ENCODE peak calls at places on chromosomes 6 and 20, in seven cellular contexts. O, H, F, Z, G, S and J are unnamed samples.

GRCh38 chr6:93849857-93850256 is 430.5 kb upstream of the EPHA7 start:
- DNase-seq in O (no peak), H (no peak), F (no peak), Z (no peak), G (no peak), S (no peak), J (no peak)

GRCh38 chr6:150417247-150417646 is 48.4 kb downstream of the IYD start:
- DNase-seq in O (no peak), H (no peak), F (no peak), Z (no peak), G (no peak), S (no peak), J (no peak)

GRCh38 chr20:10609276-10609675 is 64.5 kb downstream of the JAG1 start:
- DNase-seq in O (peak; percentile 48), H (no peak), F (no peak), Z (peak; percentile 49), G (no peak), S (no peak), J (peak; percentile 90)

GRCh38 chr6:155498370-155498769 is 42.7 kb upstream of the NOX3 start:
- DNase-seq in O (peak; percentile 25), H (no peak), F (no peak), Z (no peak), G (no peak), S (no peak), J (no peak)

GRCh38 chr6:293185-294174 is 1.2 kb downstream of the DUSP22 start:
- DNase-seq in O (no peak), H (peak; percentile 39), F (peak; percentile 93), Z (no peak), G (no peak), S (peak; percentile 62), J (peak; percentile 82)

GRCh38 chr6:1109134-1109533 is 202.8 kb upstream of the FOXQ1 start:
- DNase-seq in O (no peak), H (no peak), F (no peak), Z (no peak), G (no peak), S (no peak), J (no peak)

GRCh38 chr20:4925842-4926530 is 75.3 kb downstream of the SLC23A2 start:
- DNase-seq in O (no peak), H (peak; percentile 23), F (no peak), Z (peak; percentile 77), G (peak; percentile 77), S (no peak), J (peak; percentile 81)

GRCh38 chr20:37007898-37008649 is 56.6 kb upstream of the SAMHD1 start:
- DNase-seq in O (peak; percentile 43), H (peak; percentile 4), F (no peak), Z (no peak), G (no peak), S (no peak), J (no peak)

GRCh38 chr6:20991910-20992309 is 457.7 kb downstream of the CDKAL1 start:
- DNase-seq in O (no peak), H (no peak), F (no peak), Z (no peak), G (no peak), S (no peak), J (no peak)

GRCh38 chr6:69398729-69399128 is 398.1 kb downstream of the LMBRD1 start:
- DNase-seq in O (no peak), H (no peak), F (no peak), Z (no peak), G (no peak), S (no peak), J (no peak)

GRCh38 chr20:37303637-37304036 is 14.2 kb downstream of the MANBAL start:
- DNase-seq in O (no peak), H (no peak), F (no peak), Z (no peak), G (no peak), S (no peak), J (peak; percentile 25)

GRCh38 chr20:54194724-54195438 is 13.0 kb upstream of the PFDN4 start:
- DNase-seq in O (peak; percentile 59), H (peak; percentile 52), F (peak; percentile 89), Z (peak; percentile 28), G (no peak), S (no peak), J (no peak)

GRCh38 chr20:18224968-18225568 is 63.3 kb upstream of the ZNF133 start:
- DNase-seq in O (peak; percentile 52), H (peak; percentile 72), F (no peak), Z (peak; percentile 78), G (peak; percentile 48), S (no peak), J (no peak)

GRCh38 chr20:17786221-17786718 is 86.5 kb downstream of the BANF2 start:
- DNase-seq in O (peak; percentile 26), H (no peak), F (no peak), Z (no peak), G (no peak), S (no peak), J (no peak)

GRCh38 chr6:147205690-147206600 is 1.7 kb downstream of the STXBP5 start:
- DNase-seq in O (no peak), H (peak; percentile 71), F (no peak), Z (peak; percentile 48), G (no peak), S (no peak), J (no peak)

GRCh38 chr6:79672631-79673065 is 41.5 kb downstream of the SH3BGRL2 start:
- DNase-seq in O (no peak), H (peak; percentile 46), F (no peak), Z (no peak), G (no peak), S (no peak), J (no peak)

GRCh38 chr6:15528870-15529269 is 134.0 kb downstream of the DTNBP1 start:
- DNase-seq in O (no peak), H (no peak), F (no peak), Z (peak; percentile 8), G (no peak), S (no peak), J (no peak)

GRCh38 chr20:35757098-35757705 is 14.6 kb upstream of the PHF20 start:
- DNase-seq in O (no peak), H (no peak), F (no peak), Z (no peak), G (no peak), S (no peak), J (no peak)

GRCh38 chr20:51884561-51884960 is 82.2 kb upstream of the SALL4 start:
- DNase-seq in O (peak; percentile 9), H (no peak), F (no peak), Z (no peak), G (no peak), S (no peak), J (no peak)

GRCh38 chr6:27121640-27122039 is 125.9 kb upstream of the PRSS16 start:
- DNase-seq in O (no peak), H (no peak), F (no peak), Z (no peak), G (no peak), S (no peak), J (no peak)

GRCh38 chr6:7216941-7217621 is 95.9 kb downstream of the SSR1 start:
- DNase-seq in O (no peak), H (peak; percentile 64), F (no peak), Z (no peak), G (no peak), S (no peak), J (no peak)
- TF ChIP-seq CTCF in O (peak; percentile 23), H (no peak), F (no peak), Z (peak; percentile 30), G (no peak), S (no peak), J (no peak)

DNA sequence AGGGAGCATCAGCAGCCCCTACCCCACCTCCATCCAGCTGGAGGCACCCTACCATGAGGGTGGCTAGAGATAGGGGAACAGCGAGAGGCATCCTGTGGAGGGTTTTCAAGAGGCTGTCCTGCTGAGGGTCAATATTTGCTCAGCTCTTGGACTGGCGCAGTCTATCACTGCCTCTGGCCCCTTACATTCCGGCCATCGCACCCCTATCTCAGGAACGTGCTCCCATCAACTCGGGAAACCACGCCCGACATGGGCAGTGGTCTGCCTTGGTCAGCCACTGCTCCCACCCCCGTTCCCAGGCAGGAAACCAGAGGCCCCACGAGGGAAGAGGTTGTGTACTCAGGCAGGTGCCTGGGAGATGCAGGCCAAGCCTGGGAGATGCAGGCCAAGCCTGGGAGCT is 57.9 kb downstream of the VEGFA start:
- DNase-seq in O (no peak), H (no peak), F (no peak), Z (no peak), G (no peak), S (no peak), J (no peak)
- TF ChIP-seq CTCF in O (no peak), H (no peak), F (no peak), Z (no peak), G (no peak), S (no peak), J (no peak)

DNA sequence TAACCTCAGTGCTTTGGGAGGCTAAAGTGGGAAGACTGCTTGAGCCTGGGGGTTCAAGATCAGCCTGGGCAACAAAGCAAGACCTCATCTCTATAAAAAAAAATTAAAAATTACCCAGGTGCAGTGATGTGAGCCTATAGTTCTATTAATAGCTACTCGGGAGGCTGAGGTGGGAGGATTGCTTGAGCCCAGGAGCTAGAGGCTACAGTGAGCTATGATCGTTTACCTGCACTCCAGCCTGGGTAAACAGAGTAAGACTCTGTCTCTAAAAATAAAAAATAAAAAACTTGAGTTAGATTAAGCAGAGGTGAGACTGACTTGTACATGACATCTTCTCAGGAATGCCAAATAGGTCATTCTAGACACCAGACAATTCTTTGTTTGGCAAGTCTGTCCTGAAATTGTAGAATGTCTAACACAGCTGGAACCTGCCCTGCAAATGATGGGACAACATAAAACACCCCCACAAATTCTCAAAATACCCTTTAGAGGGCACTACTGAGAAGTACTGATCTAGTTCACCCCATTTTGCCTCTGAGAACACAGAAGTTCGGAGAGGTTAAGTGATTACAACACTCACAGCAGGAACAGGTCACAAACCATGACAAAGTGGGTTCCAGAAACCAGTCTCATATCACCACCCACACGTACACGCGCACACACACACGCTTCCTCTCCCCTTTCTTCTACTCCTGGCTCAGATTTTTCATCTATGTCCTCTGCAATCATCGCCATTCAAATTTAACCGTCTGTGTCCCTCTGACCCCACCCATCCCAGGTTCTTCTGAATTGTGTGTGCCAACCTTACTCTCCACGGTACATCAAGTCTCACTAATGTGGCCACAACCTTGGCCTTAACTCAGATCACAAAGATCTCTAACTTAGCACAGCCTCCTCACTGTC is 38.3 kb downstream of the ARHGAP18 start:
- DNase-seq in O (no peak), H (no peak), F (peak; percentile 86), Z (no peak), G (no peak), S (peak; percentile 91), J (no peak)
- TF ChIP-seq CTCF in O (peak; percentile 44), H (no peak), F (no peak), Z (peak; percentile 39), G (peak; percentile 8), S (peak; percentile 64), J (no peak)

DNA sequence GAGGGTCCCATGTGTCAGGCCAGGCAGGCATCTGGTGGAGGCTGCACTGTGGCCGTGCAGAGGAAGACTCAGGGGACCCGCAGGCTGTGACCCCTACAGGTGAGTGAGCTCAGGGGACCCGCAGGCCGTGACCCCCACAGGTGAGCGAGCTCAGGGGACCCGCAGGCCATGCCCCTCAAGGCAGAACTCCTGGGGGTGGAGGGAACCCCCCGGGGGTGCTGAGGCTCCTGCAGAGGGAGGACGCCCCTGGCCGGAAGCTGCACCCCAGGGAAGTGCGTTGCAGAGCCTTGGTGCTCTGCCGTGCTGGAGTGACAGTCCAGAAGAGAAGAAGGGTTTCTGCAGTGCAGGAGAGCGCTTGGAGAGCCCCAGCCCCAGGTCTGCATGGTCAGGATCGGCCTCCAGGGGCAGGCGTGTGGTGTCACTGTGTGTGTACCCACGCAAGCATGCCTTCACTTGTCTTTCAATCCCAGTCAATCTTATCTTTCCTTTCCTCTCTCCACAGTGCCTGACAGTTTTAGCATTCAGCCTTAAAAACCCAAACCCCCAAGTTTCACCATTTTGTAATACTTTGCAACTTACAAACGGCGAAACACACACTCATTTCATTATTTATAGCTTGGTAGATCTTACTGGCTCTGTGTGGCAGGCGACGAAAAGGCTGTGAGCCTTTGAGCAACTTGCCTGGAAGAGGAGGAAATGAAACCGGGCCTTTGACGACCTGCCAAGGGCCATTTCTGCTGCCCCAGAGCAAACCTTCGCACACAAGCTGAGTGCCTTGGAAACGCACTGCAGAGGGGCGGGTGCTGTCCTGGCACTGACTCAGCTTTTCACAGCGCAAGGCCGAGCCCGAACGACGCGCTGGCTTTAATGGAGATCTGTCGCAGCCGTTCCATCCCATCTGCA is 101.4 kb upstream of the AGPAT4 start:
- DNase-seq in O (no peak), H (peak; percentile 54), F (no peak), Z (peak; percentile 65), G (peak; percentile 92), S (no peak), J (peak; percentile 76)
- TF ChIP-seq CTCF in O (peak; percentile 32), H (peak; percentile 60), F (no peak), Z (no peak), G (no peak), S (no peak), J (no peak)